ENCODE peak calls at places on chromosomes 6 and 20, in seven cellular contexts. One of them, this sample, is unnamed.

GRCh38 chr20:15512916-15513315 is 1060.3 kb downstream of the KIF16B start:
- DNase-seq in NB4: no peak
- DNase-seq in breast epithelium: no peak
- DNase-seq in H54: no peak
- DNase-seq in IMR-90: no peak
- DNase-seq in adrenal gland: no peak
- DNase-seq in HCT116: no peak
- DNase-seq in this sample: no peak

GRCh38 chr6:127215931-127216330 is 50.7 kb upstream of the RNF146 start:
- DNase-seq in H54: no peak
- DNase-seq in NB4: no peak
- DNase-seq in IMR-90: no peak
- DNase-seq in adrenal gland: no peak
- DNase-seq in HCT116: no peak
- DNase-seq in breast epithelium: no peak
- DNase-seq in this sample: no peak

GRCh38 chr20:13009682-13010406 is 1.1 kb downstream of the SPTLC3 start:
- DNase-seq in HCT116: no peak
- DNase-seq in NB4: peak; percentile 84
- DNase-seq in breast epithelium: peak; percentile 50
- DNase-seq in adrenal gland: peak; percentile 66
- DNase-seq in H54: peak; percentile 35
- DNase-seq in IMR-90: peak; percentile 96
- DNase-seq in this sample: no peak

GRCh38 chr6:22544469-22544868 is 24.9 kb upstream of the HDGFL1 start:
- DNase-seq in breast epithelium: no peak
- DNase-seq in NB4: no peak
- DNase-seq in HCT116: no peak
- DNase-seq in H54: no peak
- DNase-seq in IMR-90: no peak
- DNase-seq in adrenal gland: no peak
- DNase-seq in this sample: no peak

GRCh38 chr20:35886537-35886936 is 67.8 kb downstream of the SCAND1 start:
- DNase-seq in NB4: no peak
- DNase-seq in breast epithelium: no peak
- DNase-seq in IMR-90: no peak
- DNase-seq in HCT116: no peak
- DNase-seq in H54: no peak
- DNase-seq in adrenal gland: no peak
- DNase-seq in this sample: no peak

GRCh38 chr20:36153754-36154695 is 515 bp upstream of the EPB41L1 start:
- DNase-seq in H54: peak; percentile 85
- DNase-seq in NB4: peak; percentile 72
- DNase-seq in IMR-90: peak; percentile 59
- DNase-seq in breast epithelium: peak; percentile 80
- DNase-seq in adrenal gland: peak; percentile 98
- DNase-seq in HCT116: no peak
- DNase-seq in this sample: peak; percentile 11

GRCh38 chr6:98039876-98040605 is 757.0 kb upstream of the MMS22L start:
- DNase-seq in H54: no peak
- DNase-seq in adrenal gland: no peak
- DNase-seq in IMR-90: peak; percentile 0
- DNase-seq in HCT116: no peak
- DNase-seq in breast epithelium: no peak
- DNase-seq in NB4: peak; percentile 11
- DNase-seq in this sample: peak; percentile 35

GRCh38 chr20:46546936-46547335 is 3.5 kb downstream of the OCSTAMP start:
- DNase-seq in NB4: no peak
- DNase-seq in H54: no peak
- DNase-seq in adrenal gland: no peak
- DNase-seq in IMR-90: no peak
- DNase-seq in HCT116: no peak
- DNase-seq in breast epithelium: no peak
- DNase-seq in this sample: no peak

GRCh38 chr20:215796-216195 is 11.3 kb upstream of the DEFB129 start:
- DNase-seq in H54: no peak
- DNase-seq in adrenal gland: no peak
- DNase-seq in IMR-90: no peak
- DNase-seq in breast epithelium: no peak
- DNase-seq in HCT116: no peak
- DNase-seq in NB4: no peak
- DNase-seq in this sample: no peak

GRCh38 chr20:23492292-23492691 is 1.4 kb downstream of the CST8 start:
- DNase-seq in H54: no peak
- DNase-seq in IMR-90: no peak
- DNase-seq in adrenal gland: no peak
- DNase-seq in NB4: no peak
- DNase-seq in breast epithelium: no peak
- DNase-seq in HCT116: no peak
- DNase-seq in this sample: no peak

GRCh38 chr20:47489448-47489872 is 12.2 kb upstream of the NCOA3 start:
- DNase-seq in IMR-90: no peak
- DNase-seq in NB4: peak; percentile 82
- DNase-seq in breast epithelium: no peak
- DNase-seq in HCT116: no peak
- DNase-seq in adrenal gland: no peak
- DNase-seq in H54: no peak
- DNase-seq in this sample: no peak

GRCh38 chr20:43415661-43416430 is 41.9 kb upstream of the SRSF6 start:
- DNase-seq in NB4: no peak
- DNase-seq in adrenal gland: no peak
- DNase-seq in breast epithelium: no peak
- DNase-seq in H54: no peak
- DNase-seq in IMR-90: no peak
- DNase-seq in HCT116: no peak
- DNase-seq in this sample: no peak

DNA sequence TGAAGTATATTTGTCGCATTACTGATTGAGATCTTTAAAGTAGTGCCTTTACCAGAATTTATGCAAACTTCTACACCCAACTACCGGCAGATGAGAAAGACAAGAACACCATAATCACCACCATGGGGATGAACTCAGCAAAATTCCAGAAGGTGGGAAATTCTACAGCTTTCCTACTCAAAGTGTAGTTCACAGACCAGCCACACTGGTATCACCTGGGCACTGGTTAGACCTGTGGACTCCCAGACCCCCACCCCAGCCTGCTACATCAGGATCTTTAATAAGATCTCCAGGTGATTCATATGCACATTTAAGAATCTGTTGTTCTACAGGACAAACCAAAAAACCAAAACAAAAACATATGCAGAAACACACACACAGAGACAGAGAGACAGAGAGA is 67.9 kb downstream of the POPDC3 start:
- DNase-seq in HCT116: no peak
- DNase-seq in H54: no peak
- DNase-seq in breast epithelium: no peak
- DNase-seq in adrenal gland: no peak
- DNase-seq in IMR-90: no peak
- DNase-seq in NB4: no peak
- DNase-seq in this sample: no peak
- TF ChIP-seq POLR2A in HCT116: no peak
- TF ChIP-seq POLR2A in H54: no peak
- TF ChIP-seq POLR2A in breast epithelium: no peak
- TF ChIP-seq POLR2A in adrenal gland: no peak
- TF ChIP-seq POLR2A in IMR-90: no peak
- TF ChIP-seq POLR2A in NB4: no peak
- TF ChIP-seq POLR2A in this sample: no peak

GRCh38 chr20:50335866-50336265 is 145.2 kb downstream of the CEBPB start:
- DNase-seq in NB4: no peak
- DNase-seq in adrenal gland: no peak
- DNase-seq in breast epithelium: no peak
- DNase-seq in H54: no peak
- DNase-seq in HCT116: no peak
- DNase-seq in IMR-90: no peak
- DNase-seq in this sample: no peak

GRCh38 chr20:50336631-50337030 is 146.0 kb downstream of the CEBPB start:
- DNase-seq in H54: no peak
- DNase-seq in NB4: no peak
- DNase-seq in IMR-90: peak; percentile 29
- DNase-seq in adrenal gland: no peak
- DNase-seq in HCT116: no peak
- DNase-seq in breast epithelium: no peak
- DNase-seq in this sample: no peak

GRCh38 chr20:50333131-50333530 is 142.5 kb downstream of the CEBPB start:
- DNase-seq in NB4: no peak
- DNase-seq in HCT116: no peak
- DNase-seq in adrenal gland: no peak
- DNase-seq in H54: no peak
- DNase-seq in IMR-90: no peak
- DNase-seq in breast epithelium: no peak
- DNase-seq in this sample: no peak

GRCh38 chr20:50333856-50334255 is 143.2 kb downstream of the CEBPB start:
- DNase-seq in HCT116: no peak
- DNase-seq in adrenal gland: peak; percentile 86
- DNase-seq in H54: peak; percentile 79
- DNase-seq in NB4: no peak
- DNase-seq in IMR-90: peak; percentile 92
- DNase-seq in breast epithelium: peak; percentile 74
- DNase-seq in this sample: no peak

GRCh38 chr20:50335105-50335504 is 144.5 kb downstream of the CEBPB start:
- DNase-seq in NB4: peak; percentile 49
- DNase-seq in breast epithelium: peak; percentile 66
- DNase-seq in IMR-90: peak; percentile 31
- DNase-seq in adrenal gland: peak; percentile 66
- DNase-seq in H54: peak; percentile 58
- DNase-seq in HCT116: peak; percentile 68
- DNase-seq in this sample: peak; percentile 26
- TF ChIP-seq POLR2A in NB4: no peak
- TF ChIP-seq POLR2A in breast epithelium: no peak
- TF ChIP-seq POLR2A in IMR-90: no peak
- TF ChIP-seq POLR2A in adrenal gland: no peak
- TF ChIP-seq POLR2A in H54: no peak
- TF ChIP-seq POLR2A in HCT116: no peak
- TF ChIP-seq POLR2A in this sample: no peak

GRCh38 chr6:46651006-46651405 is 1.6 kb downstream of the CYP39A1 start:
- DNase-seq in IMR-90: peak; percentile 2
- DNase-seq in NB4: no peak
- DNase-seq in HCT116: no peak
- DNase-seq in adrenal gland: no peak
- DNase-seq in breast epithelium: no peak
- DNase-seq in H54: no peak
- DNase-seq in this sample: no peak

GRCh38 chr6:46651766-46652165 is 852 bp downstream of the CYP39A1 start:
- DNase-seq in H54: no peak
- DNase-seq in IMR-90: no peak
- DNase-seq in NB4: no peak
- DNase-seq in HCT116: no peak
- DNase-seq in adrenal gland: no peak
- DNase-seq in breast epithelium: no peak
- DNase-seq in this sample: no peak

GRCh38 chr6:46653439-46653942 is 716 bp downstream of the SLC25A27 start:
- DNase-seq in H54: no peak
- DNase-seq in breast epithelium: no peak
- DNase-seq in NB4: no peak
- DNase-seq in IMR-90: no peak
- DNase-seq in adrenal gland: no peak
- DNase-seq in HCT116: no peak
- DNase-seq in this sample: no peak

GRCh38 chr6:46652232-46652602 is 401 bp downstream of the CYP39A1 start:
- DNase-seq in H54: no peak
- DNase-seq in breast epithelium: no peak
- DNase-seq in NB4: no peak
- DNase-seq in adrenal gland: no peak
- DNase-seq in HCT116: no peak
- DNase-seq in IMR-90: no peak
- DNase-seq in this sample: no peak

GRCh38 chr6:46652603-46653438 is at the start of the genes CYP39A1 and SLC25A27:
- DNase-seq in breast epithelium: peak; percentile 92
- DNase-seq in H54: no peak
- DNase-seq in adrenal gland: peak; percentile 96
- DNase-seq in IMR-90: peak; percentile 59
- DNase-seq in HCT116: peak; percentile 74
- DNase-seq in NB4: peak; percentile 65
- DNase-seq in this sample: peak; percentile 76
- TF ChIP-seq POLR2A in breast epithelium: peak; percentile 12
- TF ChIP-seq POLR2A in H54: no peak
- TF ChIP-seq POLR2A in adrenal gland: peak; percentile 21
- TF ChIP-seq POLR2A in IMR-90: no peak
- TF ChIP-seq POLR2A in HCT116: peak; percentile 39
- TF ChIP-seq POLR2A in NB4: no peak
- TF ChIP-seq POLR2A in this sample: no peak

GRCh38 chr6:3789018-3789895 is 37.7 kb upstream of the PXDC1 start:
- DNase-seq in adrenal gland: no peak
- DNase-seq in HCT116: no peak
- DNase-seq in H54: no peak
- DNase-seq in breast epithelium: no peak
- DNase-seq in IMR-90: peak; percentile 77
- DNase-seq in NB4: no peak
- DNase-seq in this sample: no peak
- TF ChIP-seq POLR2A in adrenal gland: no peak
- TF ChIP-seq POLR2A in HCT116: no peak
- TF ChIP-seq POLR2A in H54: no peak
- TF ChIP-seq POLR2A in breast epithelium: no peak
- TF ChIP-seq POLR2A in IMR-90: no peak
- TF ChIP-seq POLR2A in NB4: no peak
- TF ChIP-seq POLR2A in this sample: no peak

This sample was measured in erythroblast.